ENCODE peak calls at places on chromosomes 11 and 22, in four cellular contexts. O is keratinocyte, H is prostate gland, I is RWPE1. M is an unnamed sample.

GRCh38 chr11:75485742-75486141 is 40.0 kb downstream of the GDPD5 start:
- DNase-seq in O (no peak), H (no peak), I (no peak), M (no peak)

GRCh38 chr22:28799125-28799833 is 1.1 kb downstream of the XBP1 start:
- DNase-seq in O (no peak), H (peak), I (peak), M (peak)

GRCh38 chr11:20059587-20060021 is 100.7 kb downstream of the DBX1 start:
- DNase-seq in O (no peak), H (no peak), I (no peak), M (no peak)

GRCh38 chr22:29480512-29481264 is 670 bp downstream of the NEFH start:
- DNase-seq in O (no peak), H (no peak), I (no peak), M (no peak)

GRCh38 chr22:32328306-32329201 is 29.1 kb upstream of the RFPL3 start:
- DNase-seq in O (no peak), H (no peak), I (no peak), M (no peak)

GRCh38 chr11:102197759-102198158 is 87.5 kb downstream of the YAP1 start:
- DNase-seq in O (no peak), H (no peak), I (no peak), M (no peak)

GRCh38 chr11:131796541-131796940 is 426.1 kb downstream of the NTM start:
- DNase-seq in O (no peak), H (no peak), I (no peak), M (no peak)

GRCh38 chr11:70667767-70668166 is 269.4 kb downstream of the CTTN start:
- DNase-seq in O (no peak), H (no peak), I (no peak), M (no peak)

GRCh38 chr11:44936527-44936926 is 14.2 kb downstream of the TP53I11 start:
- DNase-seq in O (peak), H (peak), I (peak), M (peak)

GRCh38 chr11:125211191-125211953 is 46.8 kb downstream of the PKNOX2 start:
- DNase-seq in O (no peak), H (peak), I (peak), M (no peak)

GRCh38 chr11:134393638-134394037 is 18.4 kb downstream of the B3GAT1 start:
- DNase-seq in O (no peak), H (peak), I (no peak), M (no peak)

GRCh38 chr11:62876712-62877111 is 4.0 kb upstream of the SLC3A2 start:
- DNase-seq in O (no peak), H (no peak), I (no peak), M (no peak)

GRCh38 chr11:82536706-82537105 is 197.0 kb downstream of the FAM181B start:
- DNase-seq in O (no peak), H (no peak), I (no peak), M (no peak)

GRCh38 chr11:82539669-82540068 is 194.0 kb downstream of the FAM181B start:
- DNase-seq in O (no peak), H (no peak), I (no peak), M (no peak)

GRCh38 chr11:82533628-82534353 is 199.9 kb downstream of the FAM181B start:
- DNase-seq in O (no peak), H (no peak), I (no peak), M (no peak)
- TF ChIP-seq CTCF in O (no peak), H (no peak), I (no peak), M (no peak)

GRCh38 chr11:115360186-115360824 is 143.9 kb downstream of the CADM1 start:
- DNase-seq in O (no peak), H (no peak), I (no peak), M (no peak)
- TF ChIP-seq CTCF in O (no peak), H (no peak), I (no peak), M (no peak)

DNA sequence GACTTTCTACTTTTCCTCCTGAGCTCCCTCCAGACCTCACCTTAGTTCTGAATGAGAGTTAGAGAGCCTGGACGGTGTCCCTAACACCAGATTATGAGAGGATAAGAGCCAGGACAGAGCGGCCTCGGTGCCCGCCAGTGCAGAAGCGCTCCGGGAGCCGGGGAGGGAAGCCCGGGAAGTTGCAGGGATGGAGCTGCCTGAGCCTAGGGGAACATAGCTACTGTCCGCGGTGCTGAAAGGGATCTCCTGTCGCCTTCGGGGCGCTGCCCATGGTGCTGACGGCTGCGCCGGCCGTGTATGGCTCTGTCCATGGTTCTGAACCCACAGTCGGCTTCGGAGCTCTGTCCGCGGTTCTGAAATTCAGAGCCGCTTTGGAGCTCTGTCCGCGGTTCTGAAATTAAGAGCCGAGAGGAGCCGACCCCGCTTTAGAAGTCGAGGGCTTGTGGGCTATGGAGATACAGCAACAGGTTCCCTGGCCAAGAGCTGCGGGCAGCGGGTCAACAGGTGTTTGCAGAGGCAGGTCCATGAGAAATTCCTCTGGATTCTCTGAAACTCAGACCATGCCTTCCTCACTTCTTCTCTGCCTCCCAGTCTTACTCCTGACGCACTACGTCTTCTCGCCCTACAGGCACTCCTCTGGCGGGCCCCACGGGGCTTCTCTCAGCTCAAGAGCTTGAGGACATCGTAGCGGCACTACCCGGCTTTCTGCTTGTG is 814 bp downstream of the NPAS4 start:
- DNase-seq in O (no peak), H (peak), I (peak), M (peak)
- TF ChIP-seq CTCF in O (no peak), H (no peak), I (no peak), M (no peak)

GRCh38 chr11:124108158-124108557 is 7.1 kb upstream of the VWA5A start:
- DNase-seq in O (no peak), H (no peak), I (no peak), M (peak)
- TF ChIP-seq CTCF in O (peak), H (no peak), I (no peak), M (peak)

DNA sequence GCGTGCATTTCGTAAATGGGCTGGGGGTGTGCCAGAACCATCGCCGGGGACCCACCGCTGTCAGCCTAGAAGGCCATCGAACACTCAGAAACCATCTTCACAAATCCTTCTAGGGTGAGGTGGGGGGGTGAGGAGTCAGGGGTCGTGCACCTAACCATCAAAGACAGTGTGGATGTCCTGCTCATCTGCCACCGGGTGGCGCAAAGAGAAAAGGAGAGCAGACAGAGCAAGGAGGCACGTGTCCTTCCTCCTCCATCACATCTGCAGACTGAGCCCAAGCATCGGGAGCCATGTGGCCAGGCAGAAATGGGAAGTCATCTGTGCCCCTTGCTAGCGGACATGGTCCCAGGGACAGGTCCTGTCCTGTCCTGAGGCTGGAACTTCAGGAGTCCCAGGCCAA is 61.9 kb upstream of the NUP50 start:
- DNase-seq in O (no peak), H (peak), I (peak), M (peak)
- TF ChIP-seq CTCF in O (peak), H (no peak), I (peak), M (no peak)

GRCh38 chr22:35430897-35431322 is 31.0 kb downstream of the MCM5 start:
- DNase-seq in O (peak), H (peak), I (peak), M (peak)
- TF ChIP-seq CTCF in O (peak), H (peak), I (peak), M (peak)

GRCh38 chr11:129896062-129896461 is 684 bp upstream of the NFRKB start:
- DNase-seq in O (no peak), H (no peak), I (no peak), M (peak)

GRCh38 chr11:129894281-129895125 is 875 bp downstream of the NFRKB start:
- DNase-seq in O (no peak), H (no peak), I (peak), M (no peak)

DNA sequence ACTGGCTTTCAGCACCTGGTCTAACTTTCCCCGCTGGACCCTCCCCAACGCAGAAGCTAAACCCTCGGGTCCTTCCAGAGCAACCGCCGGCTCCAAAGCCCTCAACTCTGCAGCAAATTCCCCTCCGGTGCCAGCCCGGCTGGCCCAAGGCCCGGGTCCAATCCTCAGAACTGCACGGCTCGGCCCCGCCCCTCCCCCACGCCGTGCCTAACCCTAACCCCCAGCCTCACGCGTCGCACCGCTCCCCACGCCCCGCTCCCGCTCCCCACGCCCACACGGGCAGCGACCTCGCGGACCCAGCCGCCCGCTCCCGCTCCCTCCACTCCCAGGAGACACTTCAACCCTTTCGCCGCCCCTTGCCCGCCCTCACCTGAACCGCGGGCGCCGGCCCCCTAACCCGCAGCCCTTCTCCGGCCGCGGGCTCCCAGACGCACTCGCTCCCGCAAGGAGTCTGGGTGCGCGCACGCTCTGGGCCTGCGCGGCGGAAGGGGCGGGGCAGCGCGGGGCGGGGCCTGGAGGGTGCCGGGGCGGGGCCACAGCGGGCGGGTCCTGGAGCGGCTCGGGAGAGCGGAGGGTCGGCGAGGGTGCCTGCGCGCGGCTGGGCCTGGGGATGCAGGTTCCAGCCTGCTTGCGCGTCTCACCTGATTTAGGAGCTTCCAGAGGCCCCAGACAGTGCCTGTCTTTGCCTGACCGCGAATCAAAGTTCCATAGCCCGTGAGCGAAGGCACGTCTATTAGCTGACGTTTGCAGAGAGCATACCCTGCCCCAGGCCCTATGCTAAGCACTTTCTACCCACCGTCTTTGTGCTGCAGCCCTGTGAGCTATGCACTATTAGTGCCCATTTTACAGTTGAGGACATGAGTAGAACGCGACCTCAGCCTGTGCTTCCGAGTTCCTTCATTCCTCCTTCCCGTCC is at the start of gene NFRKB:
- DNase-seq in O (no peak), H (peak), I (peak), M (peak)
- TF ChIP-seq CTCF in O (no peak), H (no peak), I (no peak), M (no peak)

GRCh38 chr11:326842-327580 is 6.4 kb upstream of the IFITM3 start:
- DNase-seq in O (no peak), H (peak), I (no peak), M (peak)
- TF ChIP-seq CTCF in O (no peak), H (no peak), I (no peak), M (no peak)

GRCh38 chr11:73729594-73730206 is 31.2 kb downstream of the RAB6A start:
- DNase-seq in O (no peak), H (no peak), I (peak), M (no peak)
- TF ChIP-seq CTCF in O (peak), H (no peak), I (peak), M (no peak)

GRCh38 chr22:49862408-49862776 is 8.7 kb downstream of the ZBED4 start:
- DNase-seq in O (no peak), H (no peak), I (no peak), M (no peak)
- TF ChIP-seq CTCF in O (no peak), H (no peak), I (no peak), M (no peak)

M was measured in GM20000.